ENCODE peak calls at places on chromosomes 12 and 14, in nine cellular contexts. One of them, this sample, is unnamed.

GRCh38 chr14:95065411-95065810 is 91.9 kb downstream of the DICER1 start:
- DNase-seq in omental fat pad: no peak
- DNase-seq in stimulated activated CD8-positive, alpha-beta memory T cell treated with anti-CD3 and anti-CD28 coated beads, Interleukin-7, amount 100 ng/mL, for 4 hours: no peak
- DNase-seq in amygdala: no peak
- DNase-seq in HT1080: no peak
- DNase-seq in IMR-90: no peak
- DNase-seq in AG04449: no peak
- DNase-seq in GM04504: no peak
- DNase-seq in NCI-H1417: peak; percentile 19
- DNase-seq in this sample: no peak

GRCh38 chr14:34692348-34692747 is 22.0 kb downstream of the CFL2 start:
- DNase-seq in omental fat pad: no peak
- DNase-seq in stimulated activated CD8-positive, alpha-beta memory T cell treated with anti-CD3 and anti-CD28 coated beads, Interleukin-7, amount 100 ng/mL, for 4 hours: no peak
- DNase-seq in amygdala: no peak
- DNase-seq in HT1080: no peak
- DNase-seq in IMR-90: no peak
- DNase-seq in AG04449: no peak
- DNase-seq in GM04504: no peak
- DNase-seq in NCI-H1417: no peak
- DNase-seq in this sample: no peak

GRCh38 chr12:104769207-104769606 is 188.9 kb downstream of the SLC41A2 start:
- DNase-seq in omental fat pad: no peak
- DNase-seq in stimulated activated CD8-positive, alpha-beta memory T cell treated with anti-CD3 and anti-CD28 coated beads, Interleukin-7, amount 100 ng/mL, for 4 hours: no peak
- DNase-seq in amygdala: no peak
- DNase-seq in HT1080: no peak
- DNase-seq in IMR-90: no peak
- DNase-seq in AG04449: no peak
- DNase-seq in GM04504: no peak
- DNase-seq in NCI-H1417: no peak
- DNase-seq in this sample: no peak

GRCh38 chr12:93762059-93762719 is 85.0 kb downstream of the CRADD start:
- DNase-seq in omental fat pad: no peak
- DNase-seq in stimulated activated CD8-positive, alpha-beta memory T cell treated with anti-CD3 and anti-CD28 coated beads, Interleukin-7, amount 100 ng/mL, for 4 hours: no peak
- DNase-seq in amygdala: no peak
- DNase-seq in HT1080: no peak
- DNase-seq in IMR-90: peak; percentile 50
- DNase-seq in AG04449: no peak
- DNase-seq in GM04504: no peak
- DNase-seq in NCI-H1417: no peak
- DNase-seq in this sample: no peak

GRCh38 chr12:80001562-80001961 is 66.7 kb upstream of the PPP1R12A start:
- DNase-seq in omental fat pad: no peak
- DNase-seq in stimulated activated CD8-positive, alpha-beta memory T cell treated with anti-CD3 and anti-CD28 coated beads, Interleukin-7, amount 100 ng/mL, for 4 hours: no peak
- DNase-seq in amygdala: no peak
- DNase-seq in HT1080: no peak
- DNase-seq in IMR-90: no peak
- DNase-seq in AG04449: no peak
- DNase-seq in GM04504: no peak
- DNase-seq in NCI-H1417: no peak
- DNase-seq in this sample: no peak

GRCh38 chr12:107225626-107226025 is 132.3 kb upstream of the CRY1 start:
- DNase-seq in omental fat pad: no peak
- DNase-seq in stimulated activated CD8-positive, alpha-beta memory T cell treated with anti-CD3 and anti-CD28 coated beads, Interleukin-7, amount 100 ng/mL, for 4 hours: no peak
- DNase-seq in amygdala: no peak
- DNase-seq in HT1080: peak; percentile 68
- DNase-seq in IMR-90: peak; percentile 42
- DNase-seq in AG04449: no peak
- DNase-seq in GM04504: no peak
- DNase-seq in NCI-H1417: no peak
- DNase-seq in this sample: no peak

GRCh38 chr12:116153983-116154382 is 123.5 kb downstream of the MED13L start:
- DNase-seq in omental fat pad: no peak
- DNase-seq in stimulated activated CD8-positive, alpha-beta memory T cell treated with anti-CD3 and anti-CD28 coated beads, Interleukin-7, amount 100 ng/mL, for 4 hours: no peak
- DNase-seq in amygdala: no peak
- DNase-seq in HT1080: no peak
- DNase-seq in IMR-90: no peak
- DNase-seq in AG04449: no peak
- DNase-seq in GM04504: no peak
- DNase-seq in NCI-H1417: no peak
- DNase-seq in this sample: no peak

GRCh38 chr14:59482471-59483331 is 1.5 kb downstream of the L3HYPDH start:
- DNase-seq in omental fat pad: peak; percentile 56
- DNase-seq in stimulated activated CD8-positive, alpha-beta memory T cell treated with anti-CD3 and anti-CD28 coated beads, Interleukin-7, amount 100 ng/mL, for 4 hours: no peak
- DNase-seq in amygdala: no peak
- DNase-seq in HT1080: peak; percentile 83
- DNase-seq in IMR-90: peak; percentile 95
- DNase-seq in AG04449: peak; percentile 89
- DNase-seq in GM04504: peak; percentile 78
- DNase-seq in NCI-H1417: no peak
- DNase-seq in this sample: no peak

GRCh38 chr12:100661300-100661951 is 87.9 kb downstream of the GAS2L3 start:
- DNase-seq in omental fat pad: no peak
- DNase-seq in stimulated activated CD8-positive, alpha-beta memory T cell treated with anti-CD3 and anti-CD28 coated beads, Interleukin-7, amount 100 ng/mL, for 4 hours: no peak
- DNase-seq in amygdala: no peak
- DNase-seq in HT1080: peak; percentile 25
- DNase-seq in IMR-90: peak; percentile 49
- DNase-seq in AG04449: peak; percentile 16
- DNase-seq in GM04504: no peak
- DNase-seq in NCI-H1417: no peak
- DNase-seq in this sample: no peak

GRCh38 chr12:72366255-72366654 is 94.1 kb downstream of the TRHDE start:
- DNase-seq in omental fat pad: no peak
- DNase-seq in stimulated activated CD8-positive, alpha-beta memory T cell treated with anti-CD3 and anti-CD28 coated beads, Interleukin-7, amount 100 ng/mL, for 4 hours: no peak
- DNase-seq in amygdala: no peak
- DNase-seq in HT1080: no peak
- DNase-seq in IMR-90: no peak
- DNase-seq in AG04449: no peak
- DNase-seq in GM04504: no peak
- DNase-seq in NCI-H1417: no peak
- DNase-seq in this sample: no peak

GRCh38 chr12:89893972-89894706 is 185.5 kb upstream of the ATP2B1 start:
- DNase-seq in omental fat pad: no peak
- DNase-seq in stimulated activated CD8-positive, alpha-beta memory T cell treated with anti-CD3 and anti-CD28 coated beads, Interleukin-7, amount 100 ng/mL, for 4 hours: no peak
- DNase-seq in amygdala: no peak
- DNase-seq in HT1080: peak; percentile 10
- DNase-seq in IMR-90: peak; percentile 47
- DNase-seq in AG04449: no peak
- DNase-seq in GM04504: no peak
- DNase-seq in NCI-H1417: no peak
- DNase-seq in this sample: no peak

This sample was measured in GM12891.